ENCODE peak calls at places on chromosomes 1 and 21, in five cellular contexts. C, U, O, S and I are unnamed samples.

GRCh38 chr21:45709696-45710268 is 66.3 kb downstream of the PCBP3 start:
- DNase-seq in C (no peak), U (no peak), O (no peak), S (no peak), I (no peak)

GRCh38 chr1:45569962-45570581 is 13.8 kb upstream of the NASP start:
- DNase-seq in C (peak; percentile 62), U (peak; percentile 75), O (peak; percentile 89), S (no peak), I (no peak)

GRCh38 chr1:234833646-234834045 is 223.7 kb upstream of the IRF2BP2 start:
- DNase-seq in C (no peak), U (no peak), O (no peak), S (no peak), I (no peak)

GRCh38 chr1:246258250-246258649 is 248.8 kb downstream of the SMYD3 start:
- DNase-seq in C (no peak), U (no peak), O (no peak), S (no peak), I (no peak)

GRCh38 chr1:17573518-17574041 is 34.1 kb downstream of the ARHGEF10L start:
- DNase-seq in C (no peak), U (peak; percentile 76), O (no peak), S (no peak), I (no peak)

GRCh38 chr1:33633019-33633801 is 160.8 kb downstream of the ZSCAN20 start:
- DNase-seq in C (peak; percentile 73), U (peak; percentile 88), O (peak; percentile 93), S (peak; percentile 90), I (peak; percentile 88)

GRCh38 chr21:30994917-30995316 is 43.4 kb downstream of the KRTAP19-8 start:
- DNase-seq in C (no peak), U (no peak), O (no peak), S (no peak), I (no peak)

GRCh38 chr1:201636581-201636980 is 97.7 kb downstream of the NAV1 start:
- DNase-seq in C (peak; percentile 80), U (no peak), O (no peak), S (no peak), I (no peak)

GRCh38 chr1:196403803-196404690 is 204.2 kb downstream of the KCNT2 start:
- DNase-seq in C (peak; percentile 97), U (no peak), O (no peak), S (no peak), I (no peak)

GRCh38 chr1:155166373-155167165 is 6.5 kb downstream of the KRTCAP2 start:
- DNase-seq in C (no peak), U (peak; percentile 62), O (peak; percentile 54), S (peak; percentile 70), I (no peak)

GRCh38 chr1:15168479-15168878 is 14.9 kb downstream of the TMEM51 start:
- DNase-seq in C (peak; percentile 96), U (no peak), O (no peak), S (peak; percentile 5), I (no peak)

GRCh38 chr1:100461222-100461621 is 76.7 kb upstream of the GPR88 start:
- DNase-seq in C (peak; percentile 26), U (no peak), O (no peak), S (no peak), I (no peak)

GRCh38 chr21:44919913-44920693 is 596 bp downstream of the ITGB2 start:
- DNase-seq in C (no peak), U (no peak), O (no peak), S (peak; percentile 64), I (no peak)

GRCh38 chr1:60992165-60992564 is 90.2 kb upstream of the NFIA start:
- DNase-seq in C (no peak), U (no peak), O (no peak), S (no peak), I (no peak)

GRCh38 chr1:111570781-111571181 is 48.8 kb upstream of the RAP1A start:
- DNase-seq in C (peak; percentile 26), U (no peak), O (peak; percentile 68), S (no peak), I (peak; percentile 11)

GRCh38 chr21:39913651-39914145 is 46.5 kb downstream of the PCP4 start:
- DNase-seq in C (no peak), U (no peak), O (no peak), S (no peak), I (no peak)

GRCh38 chr1:59743324-59744108 is 71.2 kb upstream of the HOOK1 start:
- DNase-seq in C (no peak), U (no peak), O (no peak), S (no peak), I (no peak)

GRCh38 chr1:21608813-21609212 is 60.3 kb downstream of the RAP1GAP start:
- DNase-seq in C (no peak), U (no peak), O (no peak), S (no peak), I (no peak)

GRCh38 chr1:48222501-48223242 is at the start of gene SLC5A9:
- DNase-seq in C (no peak), U (no peak), O (peak; percentile 77), S (no peak), I (no peak)

GRCh38 chr1:20114021-20114648 is 5.2 kb downstream of the PLA2G2D start:
- DNase-seq in C (no peak), U (no peak), O (no peak), S (peak; percentile 36), I (no peak)

GRCh38 chr1:20112279-20113000 is 6.9 kb downstream of the PLA2G2D start:
- DNase-seq in C (peak; percentile 57), U (no peak), O (peak; percentile 50), S (no peak), I (no peak)

GRCh38 chr1:20119351-20119750 is at the start of gene PLA2G2D:
- DNase-seq in C (no peak), U (no peak), O (no peak), S (peak; percentile 47), I (no peak)

GRCh38 chr1:20115916-20116315 is 3.4 kb downstream of the PLA2G2D start:
- DNase-seq in C (no peak), U (no peak), O (no peak), S (peak; percentile 19), I (no peak)

GRCh38 chr1:20115479-20115878 is 3.9 kb downstream of the PLA2G2D start:
- DNase-seq in C (no peak), U (no peak), O (no peak), S (peak; percentile 29), I (no peak)
- H3K36me3 ChIP-seq in C (no peaks in the 10 kb centered on the region), U (no peaks in the 10 kb centered on the region), O (no peaks in the 10 kb centered on the region), S (no peaks in the 10 kb centered on the region), I (no peaks in the 10 kb centered on the region)

DNA sequence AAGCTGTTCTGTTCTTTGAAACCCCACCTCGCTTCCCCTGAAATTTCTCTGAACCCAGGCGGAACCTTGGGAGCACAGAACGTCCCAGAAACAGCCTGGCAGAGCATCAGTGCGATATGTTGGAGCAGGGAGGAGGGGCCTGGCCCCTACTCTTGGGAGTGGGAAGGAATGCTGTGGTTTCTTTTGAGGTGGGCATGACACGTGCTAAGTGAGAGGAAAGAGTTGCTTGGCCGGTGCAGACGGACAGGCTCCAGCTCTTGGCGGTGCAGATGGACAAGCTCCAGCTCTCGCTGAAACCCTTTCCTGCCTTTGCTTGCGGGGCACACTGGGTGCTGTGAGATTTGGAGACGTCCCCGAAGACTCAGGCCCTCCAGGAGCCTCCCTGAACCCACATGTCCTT is 15.9 kb downstream of the PDXK start:
- DNase-seq in C (peak; percentile 87), U (no peak), O (no peak), S (peak; percentile 77), I (no peak)
- H3K36me3 ChIP-seq in C (peaks cover 6% of the 10 kb centered on the region), U (no peaks in the 10 kb centered on the region), O (no peaks in the 10 kb centered on the region), S (peaks cover 18% of the 10 kb centered on the region), I (no peaks in the 10 kb centered on the region)

GRCh38 chr1:70778056-70778762 is 269.4 kb downstream of the PTGER3 start:
- DNase-seq in C (no peak), U (no peak), O (no peak), S (no peak), I (no peak)
- H3K36me3 ChIP-seq in C (no peaks in the 10 kb centered on the region), U (no peaks in the 10 kb centered on the region), O (no peaks in the 10 kb centered on the region), S (no peaks in the 10 kb centered on the region), I (no peaks in the 10 kb centered on the region)

GRCh38 chr1:78664763-78665162 is 15.1 kb downstream of the IFI44 start:
- DNase-seq in C (no peak), U (no peak), O (no peak), S (no peak), I (no peak)
- H3K36me3 ChIP-seq in C (no peaks in the 10 kb centered on the region), U (no peaks in the 10 kb centered on the region), O (no peaks in the 10 kb centered on the region), S (peaks cover 48% of the 10 kb centered on the region), I (no peaks in the 10 kb centered on the region)

GRCh38 chr1:236149696-236150228 is 7.4 kb downstream of the GPR137B start:
- DNase-seq in C (no peak), U (no peak), O (no peak), S (no peak), I (no peak)
- H3K36me3 ChIP-seq in C (no peaks in the 10 kb centered on the region), U (no peaks in the 10 kb centered on the region), O (no peaks in the 10 kb centered on the region), S (no peaks in the 10 kb centered on the region), I (no peaks in the 10 kb centered on the region)

GRCh38 chr1:160330119-160330518 is 12.9 kb downstream of the COPA start:
- DNase-seq in C (no peak), U (no peak), O (no peak), S (no peak), I (no peak)

GRCh38 chr1:160325252-160325651 is 17.8 kb downstream of the COPA start:
- DNase-seq in C (no peak), U (no peak), O (no peak), S (no peak), I (no peak)

GRCh38 chr1:160332516-160332915 is 10.5 kb downstream of the COPA start:
- DNase-seq in C (no peak), U (no peak), O (no peak), S (no peak), I (no peak)

GRCh38 chr1:160326393-160326792 is 16.7 kb downstream of the COPA start:
- DNase-seq in C (no peak), U (no peak), O (no peak), S (no peak), I (no peak)

DNA sequence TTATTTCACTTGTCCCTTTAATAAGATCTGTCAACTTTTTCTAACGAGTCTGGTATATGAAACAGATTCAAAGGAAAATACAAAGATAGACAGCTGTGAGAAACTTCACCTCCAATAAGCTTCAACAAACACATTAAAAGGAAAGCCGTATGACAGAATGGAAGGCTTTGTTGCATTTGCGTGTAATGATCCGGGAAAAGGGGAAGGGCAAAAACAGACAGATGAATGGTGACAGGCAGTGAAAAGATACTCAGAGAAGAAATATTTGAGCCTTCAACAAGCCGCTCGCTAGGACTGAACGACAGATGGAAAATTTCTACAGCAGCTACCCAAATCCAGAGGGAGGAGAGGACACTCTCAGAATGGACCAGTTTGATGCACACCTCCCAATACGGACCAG is 14.9 kb downstream of the COPA start:
- DNase-seq in C (no peak), U (peak; percentile 5), O (no peak), S (no peak), I (no peak)
- H3K36me3 ChIP-seq in C (peaks cover 25% of the 10 kb centered on the region), U (peaks cover 22% of the 10 kb centered on the region), O (no peaks in the 10 kb centered on the region), S (peaks cover 100% of the 10 kb centered on the region), I (peaks cover 4% of the 10 kb centered on the region)

GRCh38 chr1:39006726-39007645 is 15.9 kb downstream of the AKIRIN1 start:
- DNase-seq in C (no peak), U (no peak), O (no peak), S (no peak), I (no peak)
- H3K36me3 ChIP-seq in C (peaks cover 12% of the 10 kb centered on the region), U (peaks cover 32% of the 10 kb centered on the region), O (no peaks in the 10 kb centered on the region), S (peaks cover 80% of the 10 kb centered on the region), I (peaks cover 28% of the 10 kb centered on the region)

GRCh38 chr1:26269198-26269550 is 10.7 kb upstream of the SH3BGRL3 start:
- DNase-seq in C (no peak), U (no peak), O (no peak), S (no peak), I (no peak)
- H3K36me3 ChIP-seq in C (peaks cover 6% of the 10 kb centered on the region), U (peaks cover 49% of the 10 kb centered on the region), O (no peaks in the 10 kb centered on the region), S (peaks cover 29% of the 10 kb centered on the region), I (peaks cover 24% of the 10 kb centered on the region)